ENCODE peak calls at places on chromosomes 6 and 20, in five cellular contexts. B, W, F, N and Q are unnamed samples.

GRCh38 chr6:13319891-13320564 is 8.3 kb downstream of the TBC1D7 start:
- DNase-seq in B (no peak), N (no peak), W (no peak), F (no peak), Q (no peak)

GRCh38 chr6:48061630-48062029 is 49.4 kb downstream of the PTCHD4 start:
- DNase-seq in N (no peak), W (no peak), B (no peak), F (no peak), Q (no peak)

GRCh38 chr6:33694401-33694931 is 17.0 kb downstream of the UQCC2 start:
- DNase-seq in F (peak), B (no peak), N (peak), W (peak), Q (no peak)

GRCh38 chr20:32966881-32967781 is 37.1 kb downstream of the SUN5 start:
- DNase-seq in B (no peak), W (no peak), F (peak), N (no peak), Q (no peak)

GRCh38 chr20:59561228-59561605 is 43.1 kb upstream of the PHACTR3 start:
- DNase-seq in F (no peak), W (no peak), B (no peak), N (no peak), Q (no peak)

GRCh38 chr6:21188505-21189223 is 404.9 kb upstream of the SOX4 start:
- DNase-seq in N (no peak), W (no peak), B (no peak), F (no peak), Q (no peak)

GRCh38 chr6:5997420-5998093 is 9.2 kb downstream of the NRN1 start:
- DNase-seq in B (no peak), N (no peak), F (no peak), W (no peak), Q (no peak)

GRCh38 chr6:149414822-149415221 is 14.8 kb downstream of the SUMO4 start:
- DNase-seq in B (no peak), W (no peak), F (no peak), N (no peak), Q (no peak)

GRCh38 chr6:140915001-140915950 is 1217.4 kb upstream of the GJE1 start:
- DNase-seq in F (no peak), B (no peak), N (no peak), W (no peak), Q (no peak)

GRCh38 chr6:113623124-113623523 is 234.0 kb upstream of the MARCKS start:
- DNase-seq in N (no peak), W (no peak), B (no peak), F (no peak), Q (no peak)

GRCh38 chr20:7375905-7376304 is 564.4 kb downstream of the HAO1 start:
- DNase-seq in F (no peak), B (no peak), N (peak), W (no peak), Q (no peak)

GRCh38 chr6:97813881-97814280 is 530.9 kb upstream of the MMS22L start:
- DNase-seq in F (no peak), N (no peak), B (no peak), W (no peak), Q (no peak)

GRCh38 chr6:16432075-16433032 is 194.0 kb downstream of the GMPR start:
- DNase-seq in N (no peak), F (no peak), W (no peak), B (no peak), Q (no peak)

GRCh38 chr6:75505426-75505825 is 11.8 kb upstream of the FILIP1 start:
- DNase-seq in F (no peak), B (no peak), W (no peak), N (no peak), Q (no peak)

GRCh38 chr20:860891-861290 is 27.4 kb downstream of the FAM110A start:
- DNase-seq in N (no peak), F (no peak), W (no peak), B (no peak), Q (no peak)

GRCh38 chr6:98644063-98644462 is 190.3 kb upstream of the POU3F2 start:
- DNase-seq in N (no peak), F (no peak), W (no peak), B (no peak), Q (no peak)

GRCh38 chr6:112310439-112311154 is 36.5 kb upstream of the RFPL4B start:
- DNase-seq in W (no peak), N (no peak), B (no peak), F (no peak), Q (no peak)

GRCh38 chr6:135233676-135234491 is 52.8 kb downstream of the MYB start:
- DNase-seq in B (no peak), N (no peak), F (no peak), W (no peak), Q (no peak)

GRCh38 chr20:46285740-46286139 is 22.6 kb downstream of the CDH22 start:
- DNase-seq in F (no peak), B (no peak), W (no peak), N (no peak), Q (no peak)

GRCh38 chr6:133802861-133803260 is 86.1 kb upstream of the TCF21 start:
- DNase-seq in W (no peak), F (no peak), N (no peak), B (no peak), Q (no peak)

GRCh38 chr20:4383966-4384365 is 337.7 kb upstream of the PRND start:
- DNase-seq in F (no peak), N (no peak), B (no peak), W (no peak), Q (no peak)

GRCh38 chr6:13813621-13814175 is 659 bp downstream of the MCUR1 start:
- DNase-seq in B (peak), N (peak), F (no peak), W (peak), Q (no peak)

GRCh38 chr20:11549172-11550117 is 368.2 kb upstream of the BTBD3 start:
- DNase-seq in B (no peak), W (no peak), F (no peak), N (no peak), Q (no peak)

GRCh38 chr20:13212750-13213149 is 8.3 kb upstream of the ISM1 start:
- DNase-seq in B (no peak), W (no peak), N (no peak), F (no peak), Q (no peak)

GRCh38 chr6:149960488-149960887 is 3.3 kb upstream of the ULBP1 start:
- DNase-seq in B (no peak), N (no peak), F (no peak), W (no peak), Q (no peak)

GRCh38 chr6:142728367-142728766 is 216.6 kb downstream of the HIVEP2 start:
- DNase-seq in W (no peak), B (no peak), N (no peak), F (no peak), Q (no peak)

GRCh38 chr6:44679906-44680698 is 292.6 kb downstream of the CDC5L start:
- DNase-seq in N (no peak), B (no peak), W (no peak), F (no peak), Q (no peak)

GRCh38 chr6:27157461-27158315 is 89.8 kb upstream of the PRSS16 start:
- DNase-seq in N (peak), W (peak), B (no peak), F (peak), Q (no peak)

GRCh38 chr6:12249516-12250394 is 40.4 kb upstream of the EDN1 start:
- DNase-seq in B (no peak), F (no peak), N (no peak), W (no peak), Q (no peak)